ENCODE peak calls at places on chromosomes 3 and 15, in four cellular contexts. One of them, this sample, is unnamed.

GRCh38 chr3:42117175-42118008 is 26.2 kb downstream of the TRAK1 start:
- DNase-seq in fibroblast of lung: peak
- DNase-seq in PC-3: peak
- DNase-seq in neural progenitor cell: peak
- DNase-seq in this sample: no peak

GRCh38 chr3:193996641-193997089 is 139.3 kb upstream of the HES1 start:
- DNase-seq in fibroblast of lung: peak
- DNase-seq in PC-3: no peak
- DNase-seq in neural progenitor cell: peak
- DNase-seq in this sample: no peak

GRCh38 chr15:45225506-45226273 is 26.3 kb upstream of the SLC28A2 start:
- DNase-seq in fibroblast of lung: no peak
- DNase-seq in PC-3: no peak
- DNase-seq in neural progenitor cell: peak
- DNase-seq in this sample: no peak

GRCh38 chr15:77654975-77655374 is 22.3 kb upstream of the LINGO1 start:
- DNase-seq in fibroblast of lung: no peak
- DNase-seq in PC-3: peak
- DNase-seq in neural progenitor cell: peak
- DNase-seq in this sample: no peak

GRCh38 chr3:58383476-58383875 is 50.2 kb downstream of the PDHB start:
- DNase-seq in fibroblast of lung: peak
- DNase-seq in PC-3: peak
- DNase-seq in neural progenitor cell: no peak
- DNase-seq in this sample: no peak

GRCh38 chr3:65855370-65856100 is 183.2 kb downstream of the MAGI1 start:
- DNase-seq in fibroblast of lung: no peak
- DNase-seq in PC-3: peak
- DNase-seq in neural progenitor cell: no peak
- DNase-seq in this sample: no peak

GRCh38 chr3:99817047-99817436 is 620 bp upstream of the CMSS1 start:
- DNase-seq in fibroblast of lung: no peak
- DNase-seq in PC-3: peak
- DNase-seq in neural progenitor cell: peak
- DNase-seq in this sample: peak

GRCh38 chr15:43544266-43544665 is 26.9 kb downstream of the MAP1A start:
- DNase-seq in fibroblast of lung: no peak
- DNase-seq in PC-3: no peak
- DNase-seq in neural progenitor cell: no peak
- DNase-seq in this sample: no peak

GRCh38 chr3:31946484-31947081 is 34.5 kb downstream of the OSBPL10 start:
- DNase-seq in fibroblast of lung: peak
- DNase-seq in PC-3: peak
- DNase-seq in neural progenitor cell: no peak
- DNase-seq in this sample: no peak

GRCh38 chr3:111252795-111253194 is 181.2 kb downstream of the NECTIN3 start:
- DNase-seq in fibroblast of lung: peak
- DNase-seq in PC-3: peak
- DNase-seq in neural progenitor cell: no peak
- DNase-seq in this sample: no peak

GRCh38 chr3:188214442-188214841 is 60.5 kb downstream of the LPP start:
- DNase-seq in fibroblast of lung: peak
- DNase-seq in PC-3: no peak
- DNase-seq in neural progenitor cell: no peak
- DNase-seq in this sample: no peak

GRCh38 chr3:172104471-172105072 is 65.2 kb downstream of the FNDC3B start:
- DNase-seq in fibroblast of lung: peak
- DNase-seq in PC-3: no peak
- DNase-seq in neural progenitor cell: peak
- DNase-seq in this sample: peak

GRCh38 chr15:29070471-29071192 is 184.9 kb downstream of the APBA2 start:
- DNase-seq in fibroblast of lung: peak
- DNase-seq in PC-3: no peak
- DNase-seq in neural progenitor cell: no peak
- DNase-seq in this sample: no peak

GRCh38 chr3:114587973-114588372 is 294.1 kb downstream of the TIGIT start:
- DNase-seq in fibroblast of lung: no peak
- DNase-seq in PC-3: no peak
- DNase-seq in neural progenitor cell: no peak
- DNase-seq in this sample: no peak

GRCh38 chr15:86797135-86797534 is 717.5 kb downstream of the AGBL1 start:
- DNase-seq in fibroblast of lung: no peak
- DNase-seq in PC-3: no peak
- DNase-seq in neural progenitor cell: no peak
- DNase-seq in this sample: no peak
- H3K27ac ChIP-seq in fibroblast of lung: no peak
- H3K27ac ChIP-seq in PC-3: no peak
- H3K27ac ChIP-seq in neural progenitor cell: no peak
- H3K27ac ChIP-seq in this sample: no peak

DNA sequence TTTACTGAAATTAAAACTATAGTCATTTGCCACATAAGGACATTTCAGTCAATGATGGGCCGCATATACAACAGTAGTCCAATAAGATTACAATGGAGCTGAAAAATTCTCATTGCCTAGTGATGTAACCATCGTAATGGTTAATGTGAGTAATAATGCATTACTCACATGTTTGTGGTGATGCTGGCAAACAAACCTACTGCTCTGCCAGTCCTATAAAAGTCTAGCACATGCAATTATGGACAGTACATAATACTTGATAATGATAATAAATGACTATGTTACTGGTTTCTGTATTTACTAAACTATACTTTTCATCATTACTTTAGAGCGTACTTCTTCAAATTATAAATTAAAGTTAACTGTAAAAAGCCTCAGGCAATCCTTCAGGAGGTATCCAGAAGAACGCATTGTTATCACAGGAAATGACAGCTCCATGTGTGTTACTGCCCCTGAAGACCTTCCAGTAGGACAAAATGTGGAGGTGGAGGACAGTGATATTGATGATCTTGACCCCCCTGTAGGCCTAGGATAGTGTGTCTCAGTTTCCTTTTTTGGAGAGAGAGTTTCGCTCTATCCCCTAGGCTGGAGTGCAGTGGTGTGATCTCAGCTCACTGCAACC is 102.7 kb downstream of the ATP1B3 start:
- DNase-seq in fibroblast of lung: peak
- DNase-seq in PC-3: peak
- DNase-seq in neural progenitor cell: no peak
- DNase-seq in this sample: no peak
- H3K4me2 ChIP-seq in fibroblast of lung: no peak
- H3K4me2 ChIP-seq in PC-3: no peak
- H3K4me2 ChIP-seq in neural progenitor cell: no peak
- H3K4me2 ChIP-seq in this sample: no peak

GRCh38 chr3:132445812-132446211 is 28.5 kb downstream of the DNAJC13 start:
- DNase-seq in fibroblast of lung: peak
- DNase-seq in PC-3: peak
- DNase-seq in neural progenitor cell: no peak
- DNase-seq in this sample: no peak

GRCh38 chr3:132448211-132448961 is 31.1 kb downstream of the DNAJC13 start:
- DNase-seq in fibroblast of lung: peak
- DNase-seq in PC-3: no peak
- DNase-seq in neural progenitor cell: no peak
- DNase-seq in this sample: no peak

GRCh38 chr3:132444333-132444732 is 27.0 kb downstream of the DNAJC13 start:
- DNase-seq in fibroblast of lung: peak
- DNase-seq in PC-3: no peak
- DNase-seq in neural progenitor cell: no peak
- DNase-seq in this sample: no peak

GRCh38 chr3:132443421-132443820 is 26.1 kb downstream of the DNAJC13 start:
- DNase-seq in fibroblast of lung: peak
- DNase-seq in PC-3: no peak
- DNase-seq in neural progenitor cell: no peak
- DNase-seq in this sample: no peak
- H3K27ac ChIP-seq in fibroblast of lung: no peak
- H3K27ac ChIP-seq in PC-3: no peak
- H3K27ac ChIP-seq in neural progenitor cell: no peak
- H3K27ac ChIP-seq in this sample: no peak

GRCh38 chr3:128427872-128428822 is 38.5 kb downstream of the DNAJB8 start:
- DNase-seq in fibroblast of lung: no peak
- DNase-seq in PC-3: no peak
- DNase-seq in neural progenitor cell: peak
- DNase-seq in this sample: no peak

GRCh38 chr3:128429275-128429674 is 37.4 kb downstream of the DNAJB8 start:
- DNase-seq in fibroblast of lung: no peak
- DNase-seq in PC-3: no peak
- DNase-seq in neural progenitor cell: no peak
- DNase-seq in this sample: no peak

GRCh38 chr3:128426128-128426921 is 40.4 kb downstream of the DNAJB8 start:
- DNase-seq in fibroblast of lung: no peak
- DNase-seq in PC-3: peak
- DNase-seq in neural progenitor cell: peak
- DNase-seq in this sample: peak

GRCh38 chr3:128425846-128426127 is 40.9 kb downstream of the DNAJB8 start:
- DNase-seq in fibroblast of lung: no peak
- DNase-seq in PC-3: no peak
- DNase-seq in neural progenitor cell: no peak
- DNase-seq in this sample: no peak

DNA sequence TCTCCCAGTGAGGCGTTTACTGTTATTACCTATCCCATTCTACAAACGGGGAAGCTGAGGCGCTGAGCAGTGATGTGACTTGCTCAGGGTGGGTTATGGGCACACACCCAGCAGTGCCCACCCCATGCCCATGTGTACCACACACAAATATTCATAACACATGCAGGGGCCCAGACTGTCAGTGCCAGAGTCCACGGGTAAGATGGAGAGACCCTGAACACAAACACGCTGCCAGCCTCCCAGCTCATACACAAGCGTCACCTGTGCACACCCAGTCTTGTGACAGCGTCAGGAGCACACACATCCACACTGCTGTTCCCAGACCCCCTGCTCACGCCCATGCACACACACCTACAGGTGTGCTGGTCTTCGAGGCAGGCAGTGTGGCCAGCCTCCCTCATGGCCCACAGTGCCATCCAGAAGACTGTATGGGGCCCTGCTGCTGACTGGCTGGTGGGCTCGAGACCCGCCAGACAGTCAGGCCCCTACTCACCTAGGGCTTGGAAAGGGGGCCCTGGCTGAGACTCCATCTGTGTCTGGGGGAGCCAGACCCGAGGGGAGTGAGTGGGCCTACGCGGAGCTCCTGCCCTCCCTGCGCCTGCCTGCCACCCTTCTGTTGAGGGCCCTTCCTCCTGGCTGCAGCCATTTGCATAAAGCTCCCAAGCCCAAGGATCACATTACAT is 39.4 kb downstream of the DNAJB8 start:
- DNase-seq in fibroblast of lung: no peak
- DNase-seq in PC-3: no peak
- DNase-seq in neural progenitor cell: no peak
- DNase-seq in this sample: no peak
- H3K4me2 ChIP-seq in fibroblast of lung: no peak
- H3K4me2 ChIP-seq in PC-3: no peak
- H3K4me2 ChIP-seq in neural progenitor cell: no peak
- H3K4me2 ChIP-seq in this sample: no peak

GRCh38 chr15:48646364-48646763 is 855 bp upstream of the FBN1 start:
- DNase-seq in fibroblast of lung: no peak
- DNase-seq in PC-3: no peak
- DNase-seq in neural progenitor cell: no peak
- DNase-seq in this sample: no peak
- H3K27ac ChIP-seq in fibroblast of lung: peak
- H3K27ac ChIP-seq in PC-3: no peak
- H3K27ac ChIP-seq in neural progenitor cell: peak
- H3K27ac ChIP-seq in this sample: peak

This sample was measured in neuronal stem cell.